ENCODE peak calls at places on chromosomes 11 and 22, in four cellular contexts. S, Q, T and E are unnamed samples.
A peak's percentile ranks its signal among the peaks of the same experiment; 100 is the strongest.

GRCh38 chr22:36331306-36331911 is 56.4 kb downstream of the MYH9 start:
- DNase-seq in S (peak; percentile 92), Q (peak; percentile 82), T (peak; percentile 94), E (peak; percentile 94)

GRCh38 chr22:37681556-37682049 is 4.5 kb upstream of the NOL12 start:
- DNase-seq in S (peak; percentile 70), Q (peak; percentile 62), T (peak; percentile 80), E (peak; percentile 78)

GRCh38 chr11:34360056-34360455 is 2.2 kb upstream of the ABTB2 start:
- DNase-seq in S (no peak), Q (no peak), T (no peak), E (no peak)

GRCh38 chr11:130124096-130124495 is 35.5 kb upstream of the ST14 start:
- DNase-seq in S (peak; percentile 90), Q (peak; percentile 61), T (peak; percentile 18), E (peak; percentile 87)

GRCh38 chr11:28627690-28628255 is 519.6 kb downstream of the METTL15 start:
- DNase-seq in S (no peak), Q (no peak), T (peak; percentile 89), E (no peak)

GRCh38 chr11:48066881-48067800 is 86.8 kb downstream of the PTPRJ start:
- DNase-seq in S (no peak), Q (no peak), T (peak; percentile 54), E (no peak)

GRCh38 chr11:12569499-12570040 is 104.7 kb upstream of the TEAD1 start:
- DNase-seq in S (no peak), Q (no peak), T (no peak), E (no peak)

GRCh38 chr11:8263109-8263768 is 439 bp downstream of the LMO1 start:
- DNase-seq in S (peak; percentile 6), Q (no peak), T (no peak), E (no peak)

GRCh38 chr11:128692750-128693578 is 908 bp upstream of the FLI1 start:
- DNase-seq in S (peak; percentile 42), Q (no peak), T (no peak), E (no peak)

GRCh38 chr22:46923394-46923793 is 160.9 kb downstream of the TBC1D22A start:
- DNase-seq in S (no peak), Q (no peak), T (no peak), E (peak; percentile 23)

GRCh38 chr11:90476442-90477007 is 253.7 kb upstream of the CHORDC1 start:
- DNase-seq in S (peak; percentile 43), Q (peak; percentile 21), T (peak; percentile 76), E (no peak)

GRCh38 chr22:28051787-28052356 is 132.8 kb upstream of the PITPNB start:
- DNase-seq in S (peak; percentile 59), Q (peak; percentile 29), T (peak; percentile 86), E (peak; percentile 75)

GRCh38 chr11:20259506-20259905 is 99.2 kb upstream of the DBX1 start:
- DNase-seq in S (no peak), Q (no peak), T (no peak), E (no peak)

GRCh38 chr11:128862913-128863660 is 4.0 kb downstream of the KCNJ1 start:
- DNase-seq in S (peak; percentile 28), Q (no peak), T (peak; percentile 53), E (no peak)

GRCh38 chr11:72585762-72586590 is 88.2 kb downstream of the PDE2A start:
- DNase-seq in S (peak; percentile 50), Q (peak; percentile 38), T (peak; percentile 77), E (peak; percentile 75)

GRCh38 chr22:32830473-32830872 is 29.0 kb downstream of the TIMP3 start:
- DNase-seq in S (peak; percentile 42), Q (no peak), T (no peak), E (peak; percentile 79)

GRCh38 chr22:48973694-48974041 is 854.0 kb downstream of the BRD1 start:
- DNase-seq in S (no peak), Q (no peak), T (no peak), E (no peak)

GRCh38 chr22:48972979-48973693 is 854.5 kb downstream of the BRD1 start:
- DNase-seq in S (no peak), Q (no peak), T (no peak), E (peak; percentile 26)

DNA sequence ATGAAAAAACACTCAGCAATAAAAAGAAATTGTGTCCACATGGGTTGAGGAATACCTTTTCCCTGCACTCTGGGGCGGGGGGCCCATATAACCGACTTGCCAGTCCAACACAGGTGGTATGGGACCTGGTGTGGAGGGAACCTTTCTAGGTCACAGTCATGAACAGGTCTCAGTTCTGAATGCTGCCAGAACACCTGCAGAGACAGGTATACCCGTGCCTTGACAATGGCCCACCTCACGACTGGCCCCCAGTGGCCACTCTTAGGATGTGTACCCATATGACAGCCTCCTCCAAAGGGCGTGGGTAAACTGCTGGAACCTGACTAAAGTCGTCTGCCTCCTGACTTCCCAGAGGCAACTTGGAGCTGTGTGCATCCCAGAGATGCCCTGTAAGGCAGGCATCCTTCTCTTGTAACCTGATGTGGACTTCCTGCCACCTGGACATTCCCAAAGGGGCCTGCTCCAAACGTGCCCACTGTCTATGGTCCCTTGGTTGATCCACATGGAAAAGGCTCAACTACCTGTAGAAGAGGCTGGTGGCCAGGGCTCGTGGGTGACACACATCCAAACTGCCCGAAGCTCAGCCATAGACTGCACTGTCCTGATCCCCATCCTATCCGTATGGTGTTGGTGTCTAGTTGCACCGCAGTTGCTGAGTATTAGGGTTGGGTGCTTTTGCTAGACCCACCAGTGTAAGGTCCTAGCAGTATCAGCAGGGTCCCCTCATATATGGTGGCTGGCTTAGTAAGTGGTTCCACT is 859.3 kb downstream of the BRD1 start:
- DNase-seq in S (no peak), Q (peak; percentile 23), T (no peak), E (peak; percentile 34)
- TF ChIP-seq CTCF in S (peak; percentile 18), Q (no peak), T (peak; percentile 55), E (no peak)

GRCh38 chr22:22759371-22759770 is 115.0 kb downstream of the GGTLC2 start:
- DNase-seq in S (no peak), Q (no peak), T (no peak), E (no peak)

GRCh38 chr22:22763512-22763911 is 119.1 kb downstream of the GGTLC2 start:
- DNase-seq in S (no peak), Q (no peak), T (no peak), E (no peak)

GRCh38 chr22:22761963-22762772 is 117.8 kb downstream of the GGTLC2 start:
- DNase-seq in S (no peak), Q (no peak), T (no peak), E (no peak)

GRCh38 chr22:22759889-22760546 is 115.6 kb downstream of the GGTLC2 start:
- DNase-seq in S (no peak), Q (no peak), T (no peak), E (no peak)

DNA sequence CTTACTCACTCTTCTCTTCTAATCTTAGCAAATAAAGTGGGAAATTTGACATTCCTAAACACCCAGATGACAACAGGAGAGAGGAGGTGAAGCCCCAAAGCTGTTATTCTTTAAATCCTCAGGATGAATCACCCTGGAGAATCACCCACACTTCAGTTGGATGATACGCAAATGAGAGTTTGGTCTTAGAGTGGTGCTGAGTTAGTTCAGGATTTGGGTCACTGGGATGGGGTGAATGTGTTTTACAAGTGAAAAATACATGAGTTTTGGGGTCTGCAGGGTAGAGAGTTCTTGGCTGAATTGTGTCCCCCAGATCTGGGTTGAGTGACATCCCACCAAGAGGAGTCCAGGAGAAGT is 117.2 kb downstream of the GGTLC2 start:
- DNase-seq in S (no peak), Q (no peak), T (no peak), E (no peak)
- H3K27ac ChIP-seq in S (no peak overlapping the region), Q (no peak overlapping the region), T (no peak overlapping the region), E (no peak overlapping the region)

GRCh38 chr11:94558468-94558867 is 8.7 kb upstream of the PIWIL4 start:
- DNase-seq in S (no peak), Q (no peak), T (no peak), E (no peak)

GRCh38 chr11:94563848-94564442 is 3.2 kb upstream of the PIWIL4 start:
- DNase-seq in S (no peak), Q (no peak), T (no peak), E (no peak)

GRCh38 chr11:94558932-94559331 is 8.2 kb upstream of the PIWIL4 start:
- DNase-seq in S (no peak), Q (no peak), T (peak; percentile 69), E (no peak)

GRCh38 chr11:94567181-94567670 is at the start of gene PIWIL4:
- DNase-seq in S (no peak), Q (no peak), T (no peak), E (no peak)

GRCh38 chr11:94563176-94563847 is 3.9 kb upstream of the PIWIL4 start:
- DNase-seq in S (peak; percentile 59), Q (no peak), T (peak; percentile 28), E (no peak)
- TF ChIP-seq CTCF in S (peak; percentile 58), Q (peak; percentile 28), T (no peak), E (peak; percentile 58)

GRCh38 chr11:1333091-1333772 is 23.8 kb upstream of the TOLLIP start:
- DNase-seq in S (no peak), Q (no peak), T (no peak), E (no peak)

GRCh38 chr11:1327064-1327460 is 17.6 kb upstream of the TOLLIP start:
- DNase-seq in S (no peak), Q (no peak), T (no peak), E (no peak)

GRCh38 chr11:1326435-1327063 is 17.1 kb upstream of the TOLLIP start:
- DNase-seq in S (no peak), Q (no peak), T (no peak), E (no peak)

GRCh38 chr11:1333860-1334259 is 24.4 kb upstream of the TOLLIP start:
- DNase-seq in S (no peak), Q (no peak), T (no peak), E (no peak)

DNA sequence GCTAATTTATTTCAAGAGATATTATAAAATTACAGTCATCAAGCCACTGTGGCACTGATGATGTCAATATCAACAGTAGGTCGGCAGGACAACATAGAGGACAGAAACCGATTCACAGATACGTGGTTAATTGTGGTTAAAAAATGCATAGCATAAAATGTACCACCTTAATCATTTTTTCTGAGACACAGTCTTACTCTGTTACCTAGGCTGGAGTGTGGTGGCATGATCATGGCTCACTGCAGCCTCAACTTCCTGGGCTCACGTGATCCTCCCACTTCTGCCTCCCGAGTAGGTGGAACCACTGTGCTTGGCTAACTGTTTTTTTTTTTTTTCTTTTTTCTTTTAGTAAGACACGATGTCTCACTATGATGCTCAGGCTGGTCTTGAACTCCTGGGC is 21.0 kb upstream of the TOLLIP start:
- DNase-seq in S (no peak), Q (no peak), T (no peak), E (no peak)
- H3K27ac ChIP-seq in S (no peak overlapping the region), Q (no peak overlapping the region), T (no peak overlapping the region), E (no peak overlapping the region)

GRCh38 chr11:86741489-86742435 is 58.6 kb upstream of the PRSS23 start:
- DNase-seq in S (peak; percentile 87), Q (no peak), T (peak; percentile 58), E (no peak)
- TF ChIP-seq CTCF in S (no peak), Q (no peak), T (no peak), E (no peak)

DNA sequence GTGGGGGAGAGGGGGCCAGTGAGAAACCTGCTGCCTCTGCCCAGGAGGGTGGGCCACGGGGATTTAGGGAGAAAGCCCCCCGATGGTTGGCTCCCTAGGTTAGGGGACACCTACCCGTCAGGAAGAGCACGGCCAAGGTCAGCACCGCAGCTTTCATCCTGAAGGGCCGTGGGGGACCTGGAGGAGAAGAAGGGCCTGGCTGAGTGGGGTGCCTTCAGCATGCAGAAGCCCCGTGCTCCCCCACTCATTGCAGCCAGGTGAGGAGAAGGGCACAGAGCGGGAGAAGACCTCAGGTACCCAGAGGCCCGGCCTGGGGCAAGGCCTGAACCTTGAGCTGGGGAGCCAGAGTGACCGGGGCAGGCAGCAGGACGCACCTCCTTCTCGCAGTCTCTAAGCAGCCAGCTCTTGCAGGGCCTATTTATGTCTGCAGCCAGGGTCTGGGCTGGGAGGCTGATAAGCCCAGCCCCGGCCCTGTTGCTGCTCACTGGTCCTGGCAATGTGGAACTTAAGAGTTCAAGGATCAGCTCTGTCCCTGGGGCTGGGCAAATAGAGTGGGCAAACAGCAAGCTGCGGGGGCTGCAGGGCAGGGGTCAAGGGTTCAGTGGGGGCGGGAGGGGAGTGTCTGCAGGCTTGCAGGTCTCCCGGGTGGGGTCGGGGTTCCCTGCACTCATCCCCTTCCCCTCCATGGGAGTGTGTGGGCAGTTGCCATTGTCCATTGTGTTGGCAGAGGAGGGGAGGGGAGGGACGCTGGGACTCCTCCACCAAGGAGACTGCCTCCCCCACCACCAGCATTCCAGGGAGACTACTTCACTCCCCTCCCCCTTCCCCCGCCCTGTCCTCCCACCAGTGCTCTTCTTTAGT is at the start of gene APOA1:
- DNase-seq in S (no peak), Q (no peak), T (no peak), E (no peak)
- H3K27ac ChIP-seq in S (no peak within 1 kb of the TSS), Q (peak within 1 kb of the TSS; percentile 15), T (no peak within 1 kb of the TSS), E (peak within 1 kb of the TSS; percentile 76)